ENCODE peak calls at places on chromosomes 5 and 9, in six cellular contexts. One of them, this sample, is unnamed.

GRCh38 chr5:133321833-133322420 is 270.1 kb downstream of the HSPA4 start:
- DNase-seq in NCI-H1694: no peak
- DNase-seq in NCI-H1105: no peak
- DNase-seq in A549: no peak
- DNase-seq in non-pigmented ciliary epithelial cell: no peak
- DNase-seq in upper lobe of right lung: no peak
- DNase-seq in this sample: no peak

GRCh38 chr5:96648598-96648997 is 13.6 kb upstream of the CAST start:
- DNase-seq in NCI-H1694: no peak
- DNase-seq in NCI-H1105: no peak
- DNase-seq in A549: no peak
- DNase-seq in non-pigmented ciliary epithelial cell: no peak
- DNase-seq in upper lobe of right lung: no peak
- DNase-seq in this sample: no peak

GRCh38 chr5:54261596-54261995 is 48.8 kb downstream of the ARL15 start:
- DNase-seq in NCI-H1694: no peak
- DNase-seq in NCI-H1105: no peak
- DNase-seq in A549: no peak
- DNase-seq in non-pigmented ciliary epithelial cell: no peak
- DNase-seq in upper lobe of right lung: no peak
- DNase-seq in this sample: no peak

GRCh38 chr9:35566417-35566816 is 38.6 kb upstream of the TESK1 start:
- DNase-seq in NCI-H1694: no peak
- DNase-seq in NCI-H1105: no peak
- DNase-seq in A549: no peak
- DNase-seq in non-pigmented ciliary epithelial cell: no peak
- DNase-seq in upper lobe of right lung: no peak
- DNase-seq in this sample: no peak

GRCh38 chr9:33452828-33453271 is 5.5 kb upstream of the AQP3 start:
- DNase-seq in NCI-H1694: peak
- DNase-seq in NCI-H1105: no peak
- DNase-seq in A549: peak
- DNase-seq in non-pigmented ciliary epithelial cell: peak
- DNase-seq in upper lobe of right lung: peak
- DNase-seq in this sample: no peak

GRCh38 chr5:172788771-172789686 is 18.0 kb upstream of the DUSP1 start:
- DNase-seq in NCI-H1694: no peak
- DNase-seq in NCI-H1105: no peak
- DNase-seq in A549: no peak
- DNase-seq in non-pigmented ciliary epithelial cell: no peak
- DNase-seq in upper lobe of right lung: peak
- DNase-seq in this sample: peak

GRCh38 chr9:126373241-126373640 is 46.6 kb downstream of the MVB12B start:
- DNase-seq in NCI-H1694: no peak
- DNase-seq in NCI-H1105: no peak
- DNase-seq in A549: peak
- DNase-seq in non-pigmented ciliary epithelial cell: no peak
- DNase-seq in upper lobe of right lung: no peak
- DNase-seq in this sample: no peak

GRCh38 chr9:130861372-130862180 is 26.5 kb downstream of the ABL1 start:
- DNase-seq in NCI-H1694: no peak
- DNase-seq in NCI-H1105: no peak
- DNase-seq in A549: no peak
- DNase-seq in non-pigmented ciliary epithelial cell: no peak
- DNase-seq in upper lobe of right lung: no peak
- DNase-seq in this sample: no peak

GRCh38 chr5:131521252-131521651 is 113.8 kb downstream of the RAPGEF6 start:
- DNase-seq in NCI-H1694: no peak
- DNase-seq in NCI-H1105: no peak
- DNase-seq in A549: no peak
- DNase-seq in non-pigmented ciliary epithelial cell: peak
- DNase-seq in upper lobe of right lung: no peak
- DNase-seq in this sample: no peak

GRCh38 chr5:37792976-37793328 is 46.9 kb downstream of the GDNF start:
- DNase-seq in NCI-H1694: no peak
- DNase-seq in NCI-H1105: no peak
- DNase-seq in A549: no peak
- DNase-seq in non-pigmented ciliary epithelial cell: peak
- DNase-seq in upper lobe of right lung: no peak
- DNase-seq in this sample: no peak

GRCh38 chr5:159768243-159768642 is 148.0 kb upstream of the ADRA1B start:
- DNase-seq in NCI-H1694: no peak
- DNase-seq in NCI-H1105: no peak
- DNase-seq in A549: no peak
- DNase-seq in non-pigmented ciliary epithelial cell: no peak
- DNase-seq in upper lobe of right lung: no peak
- DNase-seq in this sample: no peak

This sample was measured in heart right ventricle.